ENCODE peak calls at places on chromosomes 3 and 15, in five cellular contexts. I is breast epithelium, L is foreskin fibroblast, G is skeletal muscle cell, S is hepatocyte. M is an unnamed sample.

GRCh38 chr15:98609144-98609852 is 39.0 kb upstream of the IGF1R start:
- DNase-seq in L (peak), I (peak), G (no peak), S (no peak), M (peak)

GRCh38 chr3:72162649-72163184 is 377.8 kb upstream of the PROK2 start:
- DNase-seq in G (no peak), S (no peak), L (no peak), I (no peak), M (no peak)

GRCh38 chr15:97235285-97235985 is 725.1 kb upstream of the ARRDC4 start:
- DNase-seq in L (peak), G (no peak), I (no peak), S (peak), M (peak)

GRCh38 chr15:75831806-75832102 is 11.5 kb upstream of the UBE2Q2 start:
- DNase-seq in I (no peak), S (no peak), L (no peak), G (no peak), M (no peak)

GRCh38 chr15:49852756-49853155 is 231.9 kb downstream of the DTWD1 start:
- DNase-seq in G (no peak), S (no peak), I (no peak), L (no peak), M (peak)

GRCh38 chr15:63791236-63791635 is 42.5 kb downstream of the HERC1 start:
- DNase-seq in L (peak), S (no peak), I (no peak), G (peak), M (peak)

GRCh38 chr3:143070977-143071551 is 48.5 kb upstream of the CHST2 start:
- DNase-seq in S (peak), G (peak), I (no peak), L (peak), M (peak)

GRCh38 chr15:67385971-67386370 is 131.4 kb downstream of the IQCH start:
- DNase-seq in G (no peak), L (no peak), I (no peak), S (no peak), M (peak)

GRCh38 chr3:158918451-158918850 is 116.6 kb downstream of the MFSD1 start:
- DNase-seq in I (no peak), G (no peak), L (no peak), S (no peak), M (no peak)

GRCh38 chr3:41749988-41750387 is 211.9 kb downstream of the ULK4 start:
- DNase-seq in I (no peak), L (no peak), S (no peak), G (no peak), M (no peak)

GRCh38 chr3:11602441-11602840 is 41.3 kb downstream of the VGLL4 start:
- DNase-seq in S (no peak), L (no peak), I (no peak), G (no peak), M (no peak)

GRCh38 chr15:101625980-101626379 is 26.2 kb downstream of the TM2D3 start:
- DNase-seq in I (no peak), L (no peak), G (no peak), S (no peak), M (no peak)

GRCh38 chr15:82648257-82649103 is 1.3 kb upstream of the CPEB1 start:
- DNase-seq in G (no peak), L (peak), S (no peak), I (no peak), M (no peak)

GRCh38 chr3:39148116-39149058 is 5.0 kb downstream of the CSRNP1 start:
- DNase-seq in I (peak), G (no peak), L (no peak), S (peak), M (peak)

GRCh38 chr3:4939276-4939675 is 40.0 kb upstream of the BHLHE40 start:
- DNase-seq in G (no peak), I (no peak), L (no peak), S (no peak), M (peak)

GRCh38 chr15:92670625-92671024 is 15.1 kb upstream of the FAM174B start:
- DNase-seq in I (no peak), G (no peak), L (no peak), S (no peak), M (no peak)

GRCh38 chr15:60021589-60022378 is 17.7 kb downstream of the FOXB1 start:
- DNase-seq in G (no peak), L (no peak), S (no peak), I (no peak), M (no peak)

GRCh38 chr3:84074767-84075166 is 884.0 kb upstream of the CADM2 start:
- DNase-seq in G (no peak), I (no peak), S (no peak), L (no peak), M (no peak)

GRCh38 chr15:68158046-68158628 is 47.0 kb downstream of the CALML4 start:
- DNase-seq in I (no peak), S (peak), G (no peak), L (no peak), M (peak)

GRCh38 chr15:42348083-42348482 is 11.2 kb upstream of the CAPN3 start:
- DNase-seq in L (peak), I (no peak), S (no peak), G (peak), M (peak)

GRCh38 chr15:85296615-85297402 is 83.6 kb upstream of the AKAP13 start:
- DNase-seq in I (peak), L (peak), G (peak), S (peak), M (peak)

GRCh38 chr15:85708402-85708932 is 86.3 kb downstream of the KLHL25 start:
- DNase-seq in I (no peak), L (no peak), G (no peak), S (peak), M (no peak)

GRCh38 chr3:177056927-177057326 is 140.4 kb downstream of the TBL1XR1 start:
- DNase-seq in I (no peak), L (no peak), S (no peak), G (no peak), M (no peak)
- H3K4me3 ChIP-seq in I (no peak), L (no peak), S (no peak), G (no peak), M (no peak)

DNA sequence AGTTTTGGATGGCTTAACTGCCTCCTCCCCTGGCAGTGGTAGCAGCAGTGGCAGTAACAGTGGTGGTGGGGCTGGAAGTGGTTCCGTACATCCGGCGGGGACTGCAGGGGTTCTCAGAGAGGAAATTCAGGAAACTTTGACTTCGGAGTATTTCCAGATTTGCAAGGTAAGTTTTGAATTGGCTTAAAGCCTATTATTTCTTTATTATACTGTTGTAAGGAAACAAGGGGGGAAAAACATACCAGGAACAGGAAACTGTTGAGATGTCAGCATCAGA is 1.5 kb downstream of the STXBP5L start:
- DNase-seq in G (no peak), S (no peak), L (no peak), I (no peak), M (no peak)
- H3K4me3 ChIP-seq in G (no peak), S (peak), L (no peak), I (no peak), M (no peak)

DNA sequence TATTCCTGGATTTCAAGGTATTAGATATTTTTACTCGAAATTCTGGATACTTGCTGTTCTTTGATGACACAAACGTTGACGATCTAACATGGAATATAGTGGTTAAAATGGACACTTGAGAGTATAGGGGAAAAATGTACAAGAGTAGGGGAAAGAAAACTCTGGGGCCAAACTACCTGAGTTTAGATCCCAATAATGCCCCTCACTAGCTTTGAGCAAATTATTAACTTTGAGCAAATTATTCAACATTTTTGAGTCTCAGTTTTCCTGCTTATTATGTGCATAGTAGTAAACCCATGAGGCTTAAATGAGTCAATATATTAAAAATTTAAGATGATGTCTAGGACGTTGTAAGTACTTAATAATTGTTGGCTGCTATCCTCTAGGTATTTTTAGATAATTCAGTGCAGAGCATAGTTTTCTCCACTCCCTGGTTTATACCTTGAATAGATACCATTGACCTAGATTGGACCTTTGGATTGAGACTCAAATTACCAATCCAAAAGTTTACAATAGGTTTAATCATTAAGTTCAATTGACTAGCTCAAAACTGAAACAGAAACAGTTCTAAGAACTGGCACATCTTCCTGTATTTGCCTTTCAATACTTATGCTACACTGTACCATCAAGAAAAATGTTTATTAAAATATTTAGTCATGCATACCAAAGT is 4.5 kb downstream of the ADGRG7 start:
- DNase-seq in S (no peak), G (no peak), L (no peak), I (no peak), M (no peak)
- H3K4me3 ChIP-seq in S (no peak), G (no peak), L (no peak), I (no peak), M (no peak)

GRCh38 chr15:57217716-57218598 is 158.3 kb upstream of the CGNL1 start:
- DNase-seq in I (no peak), S (no peak), L (peak), G (peak), M (peak)
- H3K4me3 ChIP-seq in I (no peak), S (no peak), L (peak), G (peak), M (no peak)

M was measured in choroid plexus epithelial cell.